ENCODE peak calls at places on chromosomes 6 and 20, in six cellular contexts. One of them, this sample, is unnamed. For H3K4me1, the result is how much of the 10 kb centered on the place peaks cover.

GRCh38 chr20:57811373-57812020 is 101.7 kb upstream of the PMEPA1 start:
- DNase-seq in uterus: peak
- DNase-seq in gastrocnemius medialis: no peak
- DNase-seq in Peyer's patch: no peak
- DNase-seq in endothelial cell of umbilical vein: no peak
- DNase-seq in right lobe of liver: no peak
- DNase-seq in this sample: peak

GRCh38 chr6:36226648-36227047 is 30.1 kb downstream of the BRPF3 start:
- DNase-seq in Peyer's patch: no peak
- DNase-seq in endothelial cell of umbilical vein: no peak
- DNase-seq in gastrocnemius medialis: no peak
- DNase-seq in uterus: no peak
- DNase-seq in right lobe of liver: no peak
- DNase-seq in this sample: no peak

GRCh38 chr20:17431621-17432364 is 99.4 kb downstream of the BFSP1 start:
- DNase-seq in endothelial cell of umbilical vein: peak
- DNase-seq in gastrocnemius medialis: no peak
- DNase-seq in Peyer's patch: no peak
- DNase-seq in right lobe of liver: peak
- DNase-seq in uterus: peak
- DNase-seq in this sample: no peak

GRCh38 chr20:34364013-34364382 is 925 bp downstream of the ITCH start:
- DNase-seq in uterus: peak
- DNase-seq in endothelial cell of umbilical vein: peak
- DNase-seq in right lobe of liver: no peak
- DNase-seq in gastrocnemius medialis: no peak
- DNase-seq in Peyer's patch: no peak
- DNase-seq in this sample: no peak

GRCh38 chr6:33249732-33250625 is 21.7 kb downstream of the VPS52 start:
- DNase-seq in gastrocnemius medialis: peak
- DNase-seq in uterus: peak
- DNase-seq in endothelial cell of umbilical vein: peak
- DNase-seq in right lobe of liver: no peak
- DNase-seq in Peyer's patch: no peak
- DNase-seq in this sample: peak

GRCh38 chr6:110530671-110531070 is 54.3 kb upstream of the SLC22A16 start:
- DNase-seq in gastrocnemius medialis: no peak
- DNase-seq in right lobe of liver: no peak
- DNase-seq in Peyer's patch: no peak
- DNase-seq in endothelial cell of umbilical vein: no peak
- DNase-seq in uterus: no peak
- DNase-seq in this sample: no peak

GRCh38 chr20:8933391-8933807 is 135.5 kb upstream of the PLCB4 start:
- DNase-seq in endothelial cell of umbilical vein: no peak
- DNase-seq in Peyer's patch: no peak
- DNase-seq in uterus: peak
- DNase-seq in right lobe of liver: no peak
- DNase-seq in gastrocnemius medialis: peak
- DNase-seq in this sample: no peak

GRCh38 chr20:59636791-59637370 is 32.5 kb downstream of the PHACTR3 start:
- DNase-seq in endothelial cell of umbilical vein: no peak
- DNase-seq in uterus: no peak
- DNase-seq in gastrocnemius medialis: no peak
- DNase-seq in right lobe of liver: no peak
- DNase-seq in Peyer's patch: no peak
- DNase-seq in this sample: no peak

GRCh38 chr6:128284128-128284527 is 236.3 kb downstream of the PTPRK start:
- DNase-seq in gastrocnemius medialis: no peak
- DNase-seq in right lobe of liver: no peak
- DNase-seq in Peyer's patch: no peak
- DNase-seq in endothelial cell of umbilical vein: no peak
- DNase-seq in uterus: no peak
- DNase-seq in this sample: no peak

GRCh38 chr20:47411161-47411560 is 54.7 kb upstream of the ZMYND8 start:
- DNase-seq in Peyer's patch: no peak
- DNase-seq in endothelial cell of umbilical vein: no peak
- DNase-seq in uterus: no peak
- DNase-seq in gastrocnemius medialis: peak
- DNase-seq in right lobe of liver: no peak
- DNase-seq in this sample: no peak

GRCh38 chr6:30615219-30615957 is 1.7 kb downstream of the PPP1R10 start:
- DNase-seq in uterus: no peak
- DNase-seq in Peyer's patch: no peak
- DNase-seq in gastrocnemius medialis: no peak
- DNase-seq in endothelial cell of umbilical vein: peak
- DNase-seq in right lobe of liver: no peak
- DNase-seq in this sample: no peak

GRCh38 chr6:30615958-30616810 is 859 bp downstream of the PPP1R10 start:
- DNase-seq in gastrocnemius medialis: peak
- DNase-seq in endothelial cell of umbilical vein: peak
- DNase-seq in uterus: no peak
- DNase-seq in right lobe of liver: no peak
- DNase-seq in Peyer's patch: no peak
- DNase-seq in this sample: no peak

GRCh38 chr6:30613251-30614043 is 3.6 kb downstream of the PPP1R10 start:
- DNase-seq in right lobe of liver: no peak
- DNase-seq in Peyer's patch: no peak
- DNase-seq in gastrocnemius medialis: no peak
- DNase-seq in uterus: no peak
- DNase-seq in endothelial cell of umbilical vein: peak
- DNase-seq in this sample: no peak

GRCh38 chr6:30614044-30614842 is 2.8 kb downstream of the PPP1R10 start:
- DNase-seq in gastrocnemius medialis: no peak
- DNase-seq in uterus: no peak
- DNase-seq in endothelial cell of umbilical vein: peak
- DNase-seq in Peyer's patch: no peak
- DNase-seq in right lobe of liver: no peak
- DNase-seq in this sample: no peak

DNA sequence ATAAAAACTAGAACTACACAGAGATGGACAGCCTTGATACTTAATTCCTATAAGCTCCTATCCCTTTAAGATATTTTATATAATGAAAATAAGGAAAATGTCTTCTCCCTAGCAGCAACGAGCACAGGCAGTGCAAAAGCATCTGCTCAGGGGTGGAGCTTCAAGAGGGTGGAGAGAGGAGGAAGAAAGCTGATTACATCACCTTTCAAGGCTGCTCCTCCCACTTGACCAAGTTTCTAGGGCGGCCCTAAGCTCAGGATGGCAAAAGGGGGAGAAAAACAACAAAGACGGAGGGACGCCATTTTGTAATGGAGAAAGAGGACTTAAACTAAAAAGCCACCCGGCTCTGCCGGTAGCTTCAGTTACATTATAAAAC is 2.2 kb downstream of the PPP1R10 start:
- DNase-seq in right lobe of liver: peak
- DNase-seq in Peyer's patch: peak
- DNase-seq in endothelial cell of umbilical vein: peak
- DNase-seq in gastrocnemius medialis: peak
- DNase-seq in uterus: peak
- DNase-seq in this sample: peak
- TF ChIP-seq POLR2A in right lobe of liver: peak
- TF ChIP-seq POLR2A in Peyer's patch: peak
- TF ChIP-seq POLR2A in endothelial cell of umbilical vein: no peak
- TF ChIP-seq POLR2A in gastrocnemius medialis: peak
- TF ChIP-seq POLR2A in uterus: peak
- TF ChIP-seq POLR2A in this sample: no peak

DNA sequence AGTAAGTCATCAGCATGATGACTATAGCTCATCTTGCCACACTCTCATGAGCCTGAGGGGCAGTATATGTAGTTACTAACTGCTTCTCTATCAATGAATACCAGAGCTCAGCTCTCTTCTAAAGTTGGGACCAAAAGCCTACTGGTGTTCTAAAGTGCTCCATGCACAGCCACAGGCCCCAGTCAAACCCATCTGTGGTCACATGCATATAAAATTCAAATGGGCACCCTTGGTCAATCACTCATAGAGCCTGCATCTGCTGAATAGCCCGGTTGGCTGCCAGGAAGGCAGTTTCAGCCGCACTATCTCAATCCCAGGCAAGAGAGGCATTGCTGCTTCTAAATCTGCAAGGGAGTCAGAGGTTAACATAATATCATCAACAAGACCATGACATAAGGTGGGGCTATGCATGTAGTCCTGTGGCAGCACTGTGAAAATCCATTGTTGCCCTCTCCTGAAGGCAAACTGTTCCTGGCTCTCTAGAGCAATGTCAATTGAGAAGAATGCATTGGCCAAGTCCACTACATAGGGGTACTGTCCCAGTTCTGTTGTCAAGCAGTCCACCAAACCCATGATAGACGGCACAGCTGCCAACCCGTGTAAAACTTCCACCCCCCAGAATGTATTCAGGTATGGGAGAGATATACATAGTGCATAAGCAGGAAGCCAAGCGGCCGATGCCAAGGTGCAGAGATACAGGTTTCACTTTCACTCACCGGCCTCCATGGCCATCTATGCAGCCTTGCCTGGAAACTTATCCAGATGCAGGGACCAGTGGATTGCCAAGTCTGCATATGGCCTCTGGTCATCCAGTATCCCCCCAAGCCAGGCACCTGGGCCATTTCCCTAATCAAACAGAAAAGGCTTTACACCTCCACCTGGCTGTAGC is 76.2 kb downstream of the ALDH8A1 start:
- DNase-seq in uterus: no peak
- DNase-seq in Peyer's patch: peak
- DNase-seq in gastrocnemius medialis: no peak
- DNase-seq in endothelial cell of umbilical vein: no peak
- DNase-seq in right lobe of liver: peak
- DNase-seq in this sample: no peak
- H3K4me1 ChIP-seq in uterus: under half
- H3K4me1 ChIP-seq in Peyer's patch: under half
- H3K4me1 ChIP-seq in gastrocnemius medialis: under half
- H3K4me1 ChIP-seq in endothelial cell of umbilical vein: under half
- H3K4me1 ChIP-seq in right lobe of liver: under half
- H3K4me1 ChIP-seq in this sample: under half

GRCh38 chr6:11290027-11290426 is 57.6 kb upstream of the NEDD9 start:
- DNase-seq in gastrocnemius medialis: no peak
- DNase-seq in uterus: no peak
- DNase-seq in right lobe of liver: no peak
- DNase-seq in endothelial cell of umbilical vein: no peak
- DNase-seq in Peyer's patch: no peak
- DNase-seq in this sample: no peak

GRCh38 chr6:11283629-11284028 is 51.2 kb upstream of the NEDD9 start:
- DNase-seq in gastrocnemius medialis: no peak
- DNase-seq in Peyer's patch: no peak
- DNase-seq in uterus: no peak
- DNase-seq in endothelial cell of umbilical vein: no peak
- DNase-seq in right lobe of liver: no peak
- DNase-seq in this sample: no peak

GRCh38 chr6:11292291-11292552 is 59.8 kb upstream of the NEDD9 start:
- DNase-seq in Peyer's patch: no peak
- DNase-seq in endothelial cell of umbilical vein: no peak
- DNase-seq in gastrocnemius medialis: no peak
- DNase-seq in right lobe of liver: no peak
- DNase-seq in uterus: no peak
- DNase-seq in this sample: no peak

GRCh38 chr6:11284996-11285395 is 52.5 kb upstream of the NEDD9 start:
- DNase-seq in Peyer's patch: no peak
- DNase-seq in uterus: no peak
- DNase-seq in endothelial cell of umbilical vein: no peak
- DNase-seq in right lobe of liver: no peak
- DNase-seq in gastrocnemius medialis: no peak
- DNase-seq in this sample: no peak

GRCh38 chr6:11288065-11288464 is 55.6 kb upstream of the NEDD9 start:
- DNase-seq in endothelial cell of umbilical vein: no peak
- DNase-seq in gastrocnemius medialis: no peak
- DNase-seq in right lobe of liver: no peak
- DNase-seq in uterus: no peak
- DNase-seq in Peyer's patch: peak
- DNase-seq in this sample: no peak
- TF ChIP-seq POLR2A in endothelial cell of umbilical vein: no peak
- TF ChIP-seq POLR2A in gastrocnemius medialis: no peak
- TF ChIP-seq POLR2A in right lobe of liver: no peak
- TF ChIP-seq POLR2A in uterus: no peak
- TF ChIP-seq POLR2A in Peyer's patch: no peak
- TF ChIP-seq POLR2A in this sample: no peak

DNA sequence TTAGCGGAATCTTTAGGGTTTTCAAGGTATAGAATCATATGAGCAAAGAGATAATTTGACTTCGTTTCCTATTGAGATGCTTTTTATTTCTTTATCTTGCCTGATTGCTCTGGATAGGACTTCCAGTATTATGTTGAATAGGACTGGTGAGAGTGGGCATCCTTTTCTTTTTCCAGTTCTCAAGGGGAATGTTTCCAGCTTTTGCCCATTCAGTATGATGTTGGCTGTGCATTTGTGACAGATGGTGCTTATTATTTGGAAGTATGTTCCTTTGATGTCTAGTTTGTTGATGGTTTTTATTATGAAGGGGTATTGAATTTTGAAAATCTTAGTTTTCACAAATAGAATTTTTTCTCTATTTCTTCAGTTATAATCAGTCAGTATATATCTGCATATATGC is 656.6 kb upstream of the MAP3K7 start:
- DNase-seq in endothelial cell of umbilical vein: no peak
- DNase-seq in uterus: no peak
- DNase-seq in Peyer's patch: no peak
- DNase-seq in gastrocnemius medialis: no peak
- DNase-seq in right lobe of liver: no peak
- DNase-seq in this sample: no peak
- H3K4me1 ChIP-seq in endothelial cell of umbilical vein: under half
- H3K4me1 ChIP-seq in uterus: under half
- H3K4me1 ChIP-seq in Peyer's patch: under half
- H3K4me1 ChIP-seq in gastrocnemius medialis: under half
- H3K4me1 ChIP-seq in right lobe of liver: under half
- H3K4me1 ChIP-seq in this sample: under half

GRCh38 chr20:35663813-35664543 is 722 bp downstream of the CPNE1 start:
- DNase-seq in endothelial cell of umbilical vein: peak
- DNase-seq in right lobe of liver: peak
- DNase-seq in Peyer's patch: peak
- DNase-seq in uterus: peak
- DNase-seq in gastrocnemius medialis: peak
- DNase-seq in this sample: peak
- TF ChIP-seq POLR2A in endothelial cell of umbilical vein: no peak
- TF ChIP-seq POLR2A in right lobe of liver: no peak
- TF ChIP-seq POLR2A in Peyer's patch: no peak
- TF ChIP-seq POLR2A in uterus: no peak
- TF ChIP-seq POLR2A in gastrocnemius medialis: no peak
- TF ChIP-seq POLR2A in this sample: no peak

GRCh38 chr20:62356143-62356947 is 10.8 kb downstream of the LAMA5 start:
- DNase-seq in right lobe of liver: peak
- DNase-seq in endothelial cell of umbilical vein: peak
- DNase-seq in Peyer's patch: no peak
- DNase-seq in uterus: no peak
- DNase-seq in gastrocnemius medialis: no peak
- DNase-seq in this sample: no peak
- H3K4me1 ChIP-seq in right lobe of liver: half or more
- H3K4me1 ChIP-seq in endothelial cell of umbilical vein: under half
- H3K4me1 ChIP-seq in Peyer's patch: half or more
- H3K4me1 ChIP-seq in uterus: under half
- H3K4me1 ChIP-seq in gastrocnemius medialis: half or more
- H3K4me1 ChIP-seq in this sample: half or more

This sample was measured in spleen.